ENCODE peak calls at places on chromosome 21, in four cellular contexts. X is ecto neural progenitor cell, T is COR-L47, U is HT-29. N is an unnamed sample.

GRCh38 chr21:42560517-42561179 is 47.0 kb downstream of the SLC37A1 start:
- DNase-seq in X (no peak), T (no peak), U (no peak), N (no peak)

GRCh38 chr21:46599251-46599572 is 5.7 kb downstream of the S100B start:
- DNase-seq in U (no peak), X (no peak), T (no peak), N (peak; percentile 23)

GRCh38 chr21:33948951-33949444 is 33.4 kb upstream of the ATP5PO start:
- DNase-seq in U (no peak), X (no peak), T (no peak), N (no peak)

GRCh38 chr21:34598931-34599400 is 15.9 kb downstream of the RCAN1 start:
- DNase-seq in U (no peak), T (peak; percentile 43), X (no peak), N (peak; percentile 66)

GRCh38 chr21:31098576-31099005 is 60.3 kb upstream of the KRTAP19-8 start:
- DNase-seq in T (peak; percentile 49), X (peak; percentile 74), U (peak; percentile 32), N (peak; percentile 56)

GRCh38 chr21:44583800-44584147 is 3.4 kb upstream of the KRTAP10-5 start:
- DNase-seq in X (no peak), T (peak; percentile 70), U (no peak), N (peak; percentile 62)

GRCh38 chr21:42102063-42102462 is 30.9 kb downstream of the UMODL1 start:
- DNase-seq in X (no peak), T (no peak), U (peak; percentile 14), N (peak; percentile 77)

GRCh38 chr21:44735821-44736220 is 24.4 kb upstream of the TSPEAR start:
- DNase-seq in X (no peak), T (no peak), U (no peak), N (no peak)

GRCh38 chr21:16195476-16195875 is 465.7 kb downstream of the USP25 start:
- DNase-seq in X (no peak), T (no peak), U (no peak), N (no peak)

GRCh38 chr21:39020751-39021474 is 162.3 kb downstream of the PSMG1 start:
- DNase-seq in T (no peak), X (no peak), U (peak; percentile 90), N (peak; percentile 33)

N was measured in SW480.